ENCODE peak calls at places on chromosomes 2 and 18, in six cellular contexts. O, Y, F, R, S and B are unnamed samples.

GRCh38 chr18:62587689-62588088 is 64.9 kb downstream of the ZCCHC2 start:
- DNase-seq in R (no peak), O (no peak), F (no peak), S (no peak), Y (no peak), B (no peak)

GRCh38 chr2:208017721-208018120 is 7.6 kb downstream of the PLEKHM3 start:
- DNase-seq in F (no peak), R (no peak), O (no peak), S (no peak), Y (no peak), B (no peak)

GRCh38 chr2:205073433-205074020 is 528.3 kb downstream of the PARD3B start:
- DNase-seq in Y (no peak), R (no peak), O (no peak), F (no peak), S (no peak), B (no peak)

GRCh38 chr2:96819101-96819875 is 3.2 kb downstream of the CNNM3 start:
- DNase-seq in F (peak; percentile 49), S (no peak), O (peak; percentile 68), R (no peak), Y (no peak), B (no peak)

GRCh38 chr18:37465922-37466321 is 99.7 kb downstream of the CELF4 start:
- DNase-seq in O (no peak), Y (no peak), R (no peak), F (peak; percentile 73), S (no peak), B (no peak)

GRCh38 chr2:62576276-62576939 is 70.4 kb upstream of the TMEM17 start:
- DNase-seq in Y (no peak), S (no peak), O (no peak), F (no peak), R (no peak), B (no peak)

GRCh38 chr2:30336978-30337841 is 105.9 kb downstream of the LBH start:
- DNase-seq in S (no peak), R (no peak), O (no peak), F (no peak), Y (no peak), B (no peak)

GRCh38 chr2:158969717-158970521 is 1.5 kb downstream of the TANC1 start:
- DNase-seq in Y (peak; percentile 41), F (peak; percentile 67), R (peak; percentile 21), O (peak; percentile 83), S (peak; percentile 70), B (peak; percentile 48)

GRCh38 chr2:65503746-65504145 is 71.3 kb upstream of the SPRED2 start:
- DNase-seq in S (no peak), F (no peak), R (no peak), O (no peak), Y (no peak), B (no peak)

GRCh38 chr2:8719528-8719927 is 37.7 kb downstream of the ID2 start:
- DNase-seq in O (no peak), Y (no peak), F (no peak), S (no peak), R (no peak), B (no peak)

GRCh38 chr2:68031043-68031442 is 31.8 kb downstream of the C1D start:
- DNase-seq in Y (no peak), F (no peak), R (no peak), S (no peak), O (no peak), B (no peak)

GRCh38 chr2:191620144-191620543 is 57.8 kb upstream of the NABP1 start:
- DNase-seq in O (no peak), R (peak; percentile 44), F (no peak), Y (no peak), S (no peak), B (peak; percentile 31)

GRCh38 chr2:60544059-60544458 is 9.4 kb downstream of the BCL11A start:
- DNase-seq in O (no peak), Y (no peak), F (no peak), S (peak; percentile 78), R (no peak), B (no peak)

GRCh38 chr2:26685943-26686839 is 6.3 kb upstream of the KCNK3 start:
- DNase-seq in F (peak; percentile 32), O (peak; percentile 74), Y (peak; percentile 46), S (no peak), R (no peak), B (no peak)

GRCh38 chr2:121955313-121956211 is 200.1 kb downstream of the TSN start:
- DNase-seq in S (no peak), O (peak; percentile 56), Y (peak; percentile 39), F (no peak), R (no peak), B (peak; percentile 9)

GRCh38 chr2:84807063-84807485 is 73.8 kb downstream of the TRABD2A start:
- DNase-seq in O (no peak), Y (no peak), F (no peak), S (no peak), R (peak; percentile 27), B (peak; percentile 95)

GRCh38 chr18:52499646-52500045 is 159.6 kb downstream of the DCC start:
- DNase-seq in O (no peak), F (no peak), R (no peak), Y (no peak), S (no peak), B (no peak)

GRCh38 chr2:233076749-233077148 is 16.6 kb downstream of the INPP5D start:
- DNase-seq in O (no peak), R (no peak), F (no peak), S (no peak), Y (no peak), B (no peak)

GRCh38 chr2:10297950-10298349 is 4.8 kb upstream of the HPCAL1 start:
- DNase-seq in R (peak; percentile 30), O (no peak), Y (no peak), F (no peak), S (peak; percentile 86), B (peak; percentile 93)

GRCh38 chr2:194545978-194546377 is 1111.0 kb upstream of the SLC39A10 start:
- DNase-seq in O (no peak), R (no peak), Y (no peak), F (no peak), S (no peak), B (peak; percentile 16)
- TF ChIP-seq CTCF in O (peak; percentile 58), R (peak; percentile 38), Y (peak; percentile 20), F (no peak), S (no peak), B (peak; percentile 35)

GRCh38 chr2:113285816-113286215 is 7.1 kb upstream of the PAX8 start:
- DNase-seq in R (no peak), S (no peak), O (no peak), Y (no peak), F (no peak), B (no peak)

GRCh38 chr2:113284481-113284880 is 5.8 kb upstream of the PAX8 start:
- DNase-seq in F (no peak), R (no peak), O (no peak), S (no peak), Y (no peak), B (peak; percentile 47)

GRCh38 chr2:113281920-113282746 is 3.4 kb upstream of the PAX8 start:
- DNase-seq in S (no peak), F (no peak), Y (no peak), R (no peak), O (no peak), B (no peak)

GRCh38 chr2:113283704-113284284 is 5.1 kb upstream of the PAX8 start:
- DNase-seq in O (no peak), S (peak; percentile 82), R (peak; percentile 93), Y (no peak), F (no peak), B (peak; percentile 89)

GRCh38 chr2:113282747-113283533 is 4.2 kb upstream of the PAX8 start:
- DNase-seq in F (no peak), O (peak; percentile 77), R (peak; percentile 62), Y (peak; percentile 25), S (no peak), B (peak; percentile 78)
- TF ChIP-seq CTCF in F (peak; percentile 15), O (peak; percentile 60), R (peak; percentile 54), Y (no peak), S (peak; percentile 12), B (no peak)

GRCh38 chr18:59395226-59396175 is 36.4 kb upstream of the LMAN1 start:
- DNase-seq in R (no peak), Y (no peak), S (no peak), O (no peak), F (no peak), B (no peak)
- TF ChIP-seq CTCF in R (no peak), Y (no peak), S (no peak), O (peak; percentile 39), F (no peak), B (no peak)

GRCh38 chr18:59400407-59400806 is 41.3 kb upstream of the LMAN1 start:
- DNase-seq in Y (no peak), O (no peak), R (no peak), F (no peak), S (no peak), B (no peak)

DNA sequence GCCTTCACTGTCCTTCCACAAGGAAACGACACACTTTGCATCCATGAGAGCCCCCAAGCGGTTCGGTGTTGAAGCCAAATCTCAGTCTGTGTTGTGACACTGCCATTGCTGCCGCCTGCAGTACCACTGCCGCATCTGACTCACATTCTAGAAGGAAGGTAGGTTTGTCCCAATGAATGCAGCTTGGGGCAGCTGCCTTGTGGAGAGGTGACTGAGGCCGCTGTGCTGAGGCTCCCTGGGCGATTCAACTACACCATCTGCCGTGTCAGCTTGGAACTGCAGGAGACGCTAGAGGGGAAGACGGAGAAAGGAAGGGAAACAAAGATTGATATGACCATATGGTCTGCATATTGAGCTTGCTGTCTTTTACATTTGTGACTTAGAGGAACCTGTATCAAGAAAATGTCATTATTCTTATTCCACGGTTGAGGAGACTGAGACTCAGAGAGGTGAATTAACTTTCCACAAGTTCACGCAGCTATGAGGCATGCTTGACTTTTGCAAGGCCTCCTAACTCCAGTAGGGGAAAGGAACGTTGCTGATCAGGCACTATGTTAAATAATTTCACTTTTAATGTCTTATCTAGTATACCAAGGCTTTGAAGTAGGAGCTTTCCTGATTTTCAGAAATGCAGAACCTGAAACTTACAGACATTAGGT is 43.5 kb upstream of the LMAN1 start:
- DNase-seq in O (peak; percentile 97), Y (peak; percentile 77), S (peak; percentile 77), R (peak; percentile 75), F (peak; percentile 92), B (peak; percentile 87)
- TF ChIP-seq CTCF in O (peak; percentile 99), Y (peak; percentile 95), S (peak; percentile 67), R (peak; percentile 95), F (peak; percentile 96), B (peak; percentile 98)